ENCODE peak calls at places on chromosomes 4 and X, in six cellular contexts. D is B cell, G is NCI-H187, R is fibroblast of pulmonary artery, T is brain microvascular endothelial cell, N is AG08396. Q is an unnamed sample.

GRCh38 chr4:25110653-25111329 is 49.5 kb downstream of the SEPSECS start:
- DNase-seq in D (no peak), N (no peak), R (no peak), T (no peak), G (no peak), Q (peak)

GRCh38 chr4:78956979-78957378 is 17.7 kb upstream of the PAQR3 start:
- DNase-seq in R (no peak), D (no peak), G (no peak), T (no peak), N (no peak), Q (no peak)

GRCh38 chrX:39518451-39519212 is 579.1 kb downstream of the BCOR start:
- DNase-seq in T (no peak), N (no peak), G (no peak), D (no peak), R (peak), Q (no peak)

GRCh38 chrX:104370089-104370488 is 115.4 kb upstream of the ESX1 start:
- DNase-seq in D (no peak), R (no peak), G (no peak), N (no peak), T (no peak), Q (no peak)

GRCh38 chr4:98564847-98565246 is 93.6 kb downstream of the TSPAN5 start:
- DNase-seq in N (no peak), G (peak), R (no peak), D (no peak), T (no peak), Q (no peak)

GRCh38 chr4:112813790-112814189 is 176.8 kb downstream of the LARP7 start:
- DNase-seq in N (peak), D (no peak), R (peak), T (peak), G (no peak), Q (peak)

GRCh38 chrX:24175276-24175675 is 25.7 kb downstream of the ZFX start:
- DNase-seq in T (no peak), G (no peak), N (no peak), D (no peak), R (no peak), Q (no peak)

GRCh38 chrX:115491766-115492165 is 69.2 kb upstream of the PLS3 start:
- DNase-seq in T (no peak), D (no peak), R (peak), G (no peak), N (no peak), Q (no peak)

GRCh38 chr4:81069706-81070331 is 39.3 kb downstream of the BMP3 start:
- DNase-seq in R (peak), T (peak), N (peak), G (peak), D (peak), Q (peak)

GRCh38 chr4:159395693-159396092 is 292.8 kb downstream of the RAPGEF2 start:
- DNase-seq in R (no peak), D (no peak), T (no peak), N (no peak), G (no peak), Q (no peak)

GRCh38 chr4:89056292-89056952 is 563 bp downstream of the FAM13A start:
- DNase-seq in N (no peak), R (no peak), D (no peak), T (no peak), G (no peak), Q (no peak)

GRCh38 chr4:54229631-54230478 is 762 bp downstream of the PDGFRA start:
- DNase-seq in T (peak), R (peak), G (no peak), D (peak), N (peak), Q (peak)

GRCh38 chr4:173433447-173433846 is 34.5 kb upstream of the SCRG1 start:
- DNase-seq in T (no peak), R (no peak), D (no peak), G (no peak), N (no peak), Q (no peak)

GRCh38 chr4:83618431-83618830 is 82.5 kb downstream of the GPAT3 start:
- DNase-seq in T (peak), D (no peak), N (peak), R (peak), G (no peak), Q (no peak)

GRCh38 chr4:38060829-38061431 is 100.7 kb downstream of the PTTG2 start:
- DNase-seq in R (peak), G (no peak), T (peak), N (no peak), D (no peak), Q (no peak)

GRCh38 chr4:177177446-177178160 is 132.1 kb upstream of the NEIL3 start:
- DNase-seq in T (peak), D (no peak), N (peak), R (peak), G (no peak), Q (no peak)

GRCh38 chr4:53562409-53562808 is 28.9 kb downstream of the LNX1 start:
- DNase-seq in G (no peak), N (no peak), T (no peak), D (no peak), R (no peak), Q (no peak)

GRCh38 chrX:85111347-85111746 is 107.7 kb downstream of the APOOL start:
- DNase-seq in N (peak), D (peak), G (no peak), T (no peak), R (peak), Q (no peak)

GRCh38 chr4:26020083-26020668 is 106.2 kb downstream of the SMIM20 start:
- DNase-seq in G (no peak), N (no peak), R (peak), T (peak), D (no peak), Q (no peak)

GRCh38 chr4:110130578-110131358 is 67.6 kb downstream of the ELOVL6 start:
- DNase-seq in D (no peak), T (peak), R (no peak), N (no peak), G (no peak), Q (no peak)

GRCh38 chr4:26150948-26151347 is 169.9 kb upstream of the RBPJ start:
- DNase-seq in T (no peak), D (no peak), G (no peak), R (peak), N (peak), Q (no peak)

GRCh38 chrX:41558531-41558930 is 111.4 kb downstream of the NYX start:
- DNase-seq in T (no peak), R (peak), N (peak), D (peak), G (no peak), Q (peak)

GRCh38 chrX:26631385-26631784 is 415.4 kb downstream of the MAGEB5 start:
- DNase-seq in R (no peak), N (no peak), D (no peak), T (no peak), G (no peak), Q (no peak)

GRCh38 chr4:139593091-139593564 is 37.1 kb upstream of the SETD7 start:
- DNase-seq in T (peak), G (no peak), R (peak), D (no peak), N (peak), Q (no peak)

GRCh38 chrX:42090395-42090794 is 167.0 kb upstream of the CASK start:
- DNase-seq in T (no peak), D (no peak), R (no peak), G (no peak), N (no peak), Q (no peak)

GRCh38 chr4:139175647-139176298 is 1.2 kb downstream of the ELF2 start:
- DNase-seq in R (peak), G (no peak), T (peak), N (no peak), D (peak), Q (peak)

GRCh38 chr4:147480891-147481576 is at the start of gene EDNRA:
- DNase-seq in R (peak), T (peak), N (peak), D (no peak), G (no peak), Q (peak)

GRCh38 chr4:103634236-103634635 is 85.5 kb downstream of the TACR3 start:
- DNase-seq in N (no peak), D (no peak), R (no peak), G (no peak), T (no peak), Q (no peak)

GRCh38 chrX:52852110-52852872 is 15.6 kb downstream of the XAGE3 start:
- DNase-seq in G (no peak), N (no peak), T (peak), D (no peak), R (no peak), Q (no peak)

GRCh38 chrX:10110984-10111363 is 45.8 kb upstream of the CLCN4 start:
- DNase-seq in T (no peak), N (no peak), R (no peak), D (peak), G (no peak), Q (peak)

GRCh38 chr4:142181021-142181420 is 544.6 kb downstream of the IL15 start:
- DNase-seq in D (no peak), T (no peak), N (no peak), R (no peak), G (no peak), Q (no peak)

GRCh38 chr4:45284400-45285085 is 558.2 kb upstream of the GNPDA2 start:
- DNase-seq in G (no peak), D (no peak), T (no peak), R (no peak), N (no peak), Q (no peak)

GRCh38 chrX:45208121-45208856 is 7.6 kb upstream of the DIPK2B start:
- DNase-seq in G (no peak), N (no peak), R (no peak), D (no peak), T (no peak), Q (no peak)

GRCh38 chr4:37687175-37687525 is 974 bp upstream of the RELL1 start:
- DNase-seq in N (no peak), G (peak), T (no peak), R (no peak), D (no peak), Q (no peak)

GRCh38 chr4:142043509-142043908 is 407.1 kb downstream of the IL15 start:
- DNase-seq in N (no peak), D (no peak), G (no peak), R (peak), T (peak), Q (no peak)

GRCh38 chr4:161359491-161359890 is 804.3 kb downstream of the FSTL5 start:
- DNase-seq in G (no peak), T (no peak), N (no peak), R (no peak), D (no peak), Q (no peak)

GRCh38 chrX:115067812-115068211 is 50.4 kb upstream of the IL13RA2 start:
- DNase-seq in D (no peak), T (no peak), R (peak), N (no peak), G (no peak), Q (no peak)

GRCh38 chr4:5639556-5639955 is 68.8 kb downstream of the EVC2 start:
- DNase-seq in T (no peak), D (no peak), G (no peak), N (no peak), R (no peak), Q (no peak)

GRCh38 chr4:94673961-94674360 is 83.8 kb upstream of the BMPR1B start:
- DNase-seq in N (no peak), D (no peak), T (no peak), G (no peak), R (no peak), Q (no peak)

GRCh38 chr4:139469216-139469615 is 15.3 kb downstream of the RAB33B start:
- DNase-seq in D (no peak), N (no peak), T (no peak), R (no peak), G (no peak), Q (no peak)

Q was measured in GM13976.